ENCODE peak calls at places on chromosomes 7 and 10, in six cellular contexts. N, X, H, E, S and Y are unnamed samples.

GRCh38 chr7:2623698-2624014 is 8.1 kb upstream of the TTYH3 start:
- DNase-seq in N (no peak), X (no peak), H (no peak), E (no peak), S (no peak), Y (no peak)

GRCh38 chr7:148711191-148712102 is 12.7 kb downstream of the CUL1 start:
- DNase-seq in N (no peak), X (peak), H (peak), E (no peak), S (no peak), Y (no peak)

GRCh38 chr10:100739516-100740368 is 5.6 kb upstream of the PAX2 start:
- DNase-seq in N (no peak), X (no peak), H (no peak), E (no peak), S (no peak), Y (no peak)

GRCh38 chr10:121900443-121901174 is 27.2 kb downstream of the ATE1 start:
- DNase-seq in N (peak), X (peak), H (peak), E (no peak), S (peak), Y (peak)

GRCh38 chr10:18044976-18045720 is 93.4 kb downstream of the SLC39A12 start:
- DNase-seq in N (peak), X (no peak), H (no peak), E (no peak), S (no peak), Y (peak)

GRCh38 chr10:76311752-76312699 is 880.6 kb downstream of the LRMDA start:
- DNase-seq in N (peak), X (peak), H (peak), E (no peak), S (peak), Y (peak)

GRCh38 chr7:144629598-144629997 is 206.3 kb downstream of the TPK1 start:
- DNase-seq in N (no peak), X (no peak), H (no peak), E (no peak), S (no peak), Y (no peak)

GRCh38 chr7:55448526-55448925 is 83.4 kb downstream of the LANCL2 start:
- DNase-seq in N (no peak), X (no peak), H (no peak), E (no peak), S (no peak), Y (no peak)

GRCh38 chr7:28505014-28505413 is 92.7 kb downstream of the CREB5 start:
- DNase-seq in N (no peak), X (no peak), H (no peak), E (no peak), S (no peak), Y (no peak)

GRCh38 chr7:28505861-28506260 is 93.5 kb downstream of the CREB5 start:
- DNase-seq in N (no peak), X (no peak), H (no peak), E (no peak), S (no peak), Y (no peak)

GRCh38 chr7:28510022-28510367 is 97.7 kb downstream of the CREB5 start:
- DNase-seq in N (no peak), X (no peak), H (no peak), E (no peak), S (no peak), Y (no peak)

GRCh38 chr7:28509256-28510021 is 97.1 kb downstream of the CREB5 start:
- DNase-seq in N (peak), X (no peak), H (no peak), E (no peak), S (peak), Y (no peak)

DNA sequence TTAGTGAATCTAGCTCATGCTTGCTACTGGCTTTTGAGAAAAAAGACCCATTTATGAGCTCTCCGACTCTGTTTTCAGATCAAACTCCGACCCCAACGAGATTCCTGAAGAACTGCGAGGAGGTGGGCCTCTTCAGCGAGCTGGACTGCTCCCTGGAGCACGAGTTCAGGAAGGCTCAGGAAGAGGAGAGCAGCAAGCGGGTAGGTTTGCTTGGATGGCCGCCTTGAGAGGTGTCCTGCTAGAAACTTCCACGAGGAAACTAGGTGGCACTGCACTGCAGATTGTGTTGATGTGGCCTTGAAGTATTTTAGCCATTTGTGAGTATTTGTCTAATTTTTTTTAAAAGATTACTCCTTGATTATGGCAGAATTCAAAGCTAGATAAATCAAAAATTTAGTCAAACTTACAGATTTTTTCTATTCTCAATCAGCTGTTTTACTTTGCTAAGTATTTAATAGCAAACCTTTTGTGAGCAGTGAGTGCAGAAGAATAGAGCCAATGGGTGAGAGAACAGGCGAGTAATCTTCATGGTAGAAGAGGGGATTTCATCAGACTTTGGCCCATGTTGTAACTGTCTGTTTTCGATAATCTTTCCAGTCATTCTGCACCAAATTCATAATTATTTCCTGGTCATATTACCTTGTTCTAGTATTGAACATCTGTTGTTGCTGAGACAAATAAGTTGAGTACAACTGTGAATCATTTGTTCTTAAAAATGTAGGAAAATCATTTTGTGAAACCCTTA is 95.4 kb downstream of the CREB5 start:
- DNase-seq in N (no peak), X (no peak), H (no peak), E (no peak), S (no peak), Y (no peak)
- TF ChIP-seq CTCF in N (no peak), X (no peak), H (peak), E (no peak), S (no peak), Y (no peak)

GRCh38 chr10:32459072-32459703 is 13.2 kb downstream of the CCDC7 start:
- DNase-seq in N (no peak), X (peak), H (no peak), E (no peak), S (no peak), Y (no peak)

GRCh38 chr10:32454148-32454547 is 8.2 kb downstream of the CCDC7 start:
- DNase-seq in N (no peak), X (no peak), H (no peak), E (no peak), S (no peak), Y (peak)
- TF ChIP-seq CTCF in N (no peak), X (no peak), H (no peak), E (no peak), S (no peak), Y (no peak)

DNA sequence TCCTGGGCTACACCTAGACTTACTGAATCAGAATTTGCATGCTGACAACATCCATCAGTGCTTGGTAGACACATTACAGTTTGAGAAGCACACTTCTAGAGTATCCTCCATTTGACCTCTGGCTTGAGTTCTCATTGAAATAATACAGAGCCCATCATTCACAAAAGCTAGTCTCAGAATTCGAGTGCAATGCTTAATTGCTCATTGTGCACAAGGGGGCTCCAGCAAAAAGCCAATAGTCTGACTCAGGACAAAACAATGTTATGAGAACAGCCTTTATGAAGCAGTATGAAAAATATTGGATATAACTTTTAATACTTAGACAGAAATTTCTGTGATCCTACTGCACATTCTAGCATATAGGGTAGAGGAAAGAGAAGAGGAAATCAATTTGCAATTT is 105.7 kb upstream of the ANK3 start:
- DNase-seq in N (no peak), X (no peak), H (no peak), E (no peak), S (no peak), Y (peak)
- TF ChIP-seq CTCF in N (peak), X (no peak), H (no peak), E (no peak), S (no peak), Y (peak)

DNA sequence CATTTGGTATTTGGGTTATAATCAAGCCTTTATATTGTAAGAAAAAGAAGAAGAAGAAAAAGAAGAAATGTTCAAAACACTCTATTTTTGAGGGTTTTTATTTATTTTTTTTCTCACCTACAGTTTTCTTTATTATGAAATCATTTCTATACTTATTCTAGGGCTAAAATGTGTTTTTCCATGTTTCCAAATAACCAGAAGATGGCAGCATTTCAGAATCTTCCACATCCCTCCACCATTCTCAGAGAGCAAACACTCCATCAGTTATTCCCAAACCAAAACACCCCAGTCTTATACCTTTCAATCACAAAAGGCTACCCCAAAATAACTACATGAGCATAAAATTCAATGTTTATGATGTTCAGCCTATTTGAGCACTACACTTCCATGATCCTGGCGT is 38.7 kb upstream of the PPP1R17 start:
- DNase-seq in N (peak), X (no peak), H (no peak), E (no peak), S (no peak), Y (no peak)
- TF ChIP-seq CTCF in N (no peak), X (no peak), H (peak), E (no peak), S (no peak), Y (no peak)

GRCh38 chr7:16801111-16801542 is 3.7 kb downstream of the AGR2 start:
- DNase-seq in N (peak), X (no peak), H (peak), E (no peak), S (peak), Y (peak)
- TF ChIP-seq CTCF in N (peak), X (peak), H (peak), E (peak), S (peak), Y (peak)

GRCh38 chr7:78017621-78018100 is 219.1 kb downstream of the PHTF2 start:
- DNase-seq in N (no peak), X (no peak), H (no peak), E (no peak), S (no peak), Y (no peak)

GRCh38 chr7:78020874-78021249 is 222.3 kb downstream of the PHTF2 start:
- DNase-seq in N (no peak), X (no peak), H (no peak), E (no peak), S (no peak), Y (no peak)

GRCh38 chr7:78020131-78020873 is 221.7 kb downstream of the PHTF2 start:
- DNase-seq in N (peak), X (peak), H (peak), E (peak), S (peak), Y (peak)

GRCh38 chr7:78019457-78020130 is 221.0 kb downstream of the PHTF2 start:
- DNase-seq in N (peak), X (peak), H (peak), E (peak), S (peak), Y (peak)

GRCh38 chr7:78018541-78019456 is 220.2 kb downstream of the PHTF2 start:
- DNase-seq in N (peak), X (peak), H (no peak), E (peak), S (no peak), Y (peak)
- TF ChIP-seq CTCF in N (peak), X (no peak), H (no peak), E (no peak), S (no peak), Y (peak)

GRCh38 chr10:14302035-14302434 is 28.7 kb downstream of the FRMD4A start:
- DNase-seq in N (peak), X (no peak), H (peak), E (no peak), S (no peak), Y (peak)
- TF ChIP-seq CTCF in N (peak), X (peak), H (peak), E (no peak), S (peak), Y (peak)